ENCODE peak calls at places on chromosomes 2 and 18, in nine cellular contexts. A is cardiac fibroblast, H is upper lobe of right lung, V is body of pancreas, Z is GM12865, N is brain microvascular endothelial cell, X is esophagus squamous epithelium, U is AG10803, K is heart right ventricle. P is an unnamed sample.

GRCh38 chr18:36505701-36506100 is 208.2 kb downstream of the FHOD3 start:
- DNase-seq in A (no peak), H (no peak), V (no peak), Z (no peak), N (no peak), X (no peak), U (no peak), K (no peak), P (no peak)

GRCh38 chr2:25700221-25700660 is 26.9 kb upstream of the DTNB start:
- DNase-seq in A (peak), H (peak), V (peak), Z (peak), N (peak), X (no peak), U (peak), K (no peak), P (no peak)

GRCh38 chr2:57888463-57888862 is 158.1 kb upstream of the VRK2 start:
- DNase-seq in A (no peak), H (no peak), V (no peak), Z (no peak), N (no peak), X (no peak), U (no peak), K (no peak), P (no peak)

GRCh38 chr18:39053569-39053968 is 1488.0 kb upstream of the CELF4 start:
- DNase-seq in A (no peak), H (no peak), V (no peak), Z (no peak), N (no peak), X (no peak), U (no peak), K (no peak), P (no peak)

GRCh38 chr2:152594022-152594712 is 123.1 kb downstream of the PRPF40A start:
- DNase-seq in A (no peak), H (no peak), V (peak), Z (peak), N (no peak), X (no peak), U (peak), K (peak), P (no peak)

GRCh38 chr2:134782107-134782506 is 56.3 kb upstream of the ACMSD start:
- DNase-seq in A (no peak), H (no peak), V (no peak), Z (no peak), N (no peak), X (no peak), U (no peak), K (no peak), P (no peak)

GRCh38 chr18:12026562-12026961 is 45.3 kb downstream of the IMPA2 start:
- DNase-seq in A (no peak), H (no peak), V (peak), Z (no peak), N (no peak), X (no peak), U (no peak), K (no peak), P (no peak)

GRCh38 chr2:6914829-6915228 is 2.4 kb upstream of the RNF144A start:
- DNase-seq in A (peak), H (no peak), V (peak), Z (no peak), N (no peak), X (no peak), U (peak), K (no peak), P (no peak)

GRCh38 chr2:102063360-102063947 is 71.7 kb downstream of the IL1R2 start:
- DNase-seq in A (peak), H (peak), V (peak), Z (no peak), N (peak), X (no peak), U (peak), K (peak), P (no peak)

GRCh38 chr2:230714122-230714453 is 1.4 kb downstream of the CAB39 start:
- DNase-seq in A (peak), H (no peak), V (no peak), Z (peak), N (peak), X (no peak), U (peak), K (no peak), P (peak)

GRCh38 chr2:72144746-72145657 is 2.7 kb downstream of the CYP26B1 start:
- DNase-seq in A (no peak), H (peak), V (peak), Z (no peak), N (no peak), X (no peak), U (no peak), K (peak), P (no peak)

GRCh38 chr2:191869178-191869577 is 22.3 kb upstream of the CAVIN2 start:
- DNase-seq in A (peak), H (no peak), V (no peak), Z (peak), N (peak), X (no peak), U (no peak), K (no peak), P (no peak)

GRCh38 chr2:231900486-231900942 is 25.7 kb downstream of the NPPC start:
- DNase-seq in A (peak), H (peak), V (peak), Z (peak), N (peak), X (no peak), U (peak), K (peak), P (no peak)

GRCh38 chr2:27408601-27409320 is 630 bp downstream of the PPM1G start:
- DNase-seq in A (peak), H (no peak), V (no peak), Z (peak), N (no peak), X (no peak), U (no peak), K (peak), P (no peak)

GRCh38 chr18:37540424-37541121 is 25.0 kb downstream of the CELF4 start:
- DNase-seq in A (no peak), H (peak), V (no peak), Z (no peak), N (no peak), X (no peak), U (no peak), K (no peak), P (no peak)

GRCh38 chr2:23673830-23674679 is 252.9 kb downstream of the ATAD2B start:
- DNase-seq in A (no peak), H (no peak), V (no peak), Z (no peak), N (no peak), X (no peak), U (no peak), K (no peak), P (no peak)

GRCh38 chr18:48470484-48471180 is 61.4 kb upstream of the ZBTB7C start:
- DNase-seq in A (peak), H (no peak), V (no peak), Z (no peak), N (no peak), X (no peak), U (peak), K (no peak), P (no peak)

GRCh38 chr2:170929686-170930050 is 615 bp downstream of the GORASP2 start:
- DNase-seq in A (peak), H (peak), V (peak), Z (peak), N (peak), X (no peak), U (peak), K (no peak), P (no peak)

GRCh38 chr2:39733070-39733674 is 45.9 kb downstream of the THUMPD2 start:
- DNase-seq in A (no peak), H (no peak), V (no peak), Z (no peak), N (no peak), X (no peak), U (peak), K (no peak), P (no peak)

GRCh38 chr2:215410932-215411285 is 25.0 kb downstream of the FN1 start:
- DNase-seq in A (peak), H (no peak), V (no peak), Z (no peak), N (peak), X (no peak), U (peak), K (no peak), P (peak)

GRCh38 chr2:233456111-233456510 is 101.8 kb downstream of the DGKD start:
- DNase-seq in A (no peak), H (peak), V (no peak), Z (no peak), N (no peak), X (no peak), U (no peak), K (no peak), P (no peak)

GRCh38 chr2:144426981-144427479 is 92.9 kb downstream of the ZEB2 start:
- DNase-seq in A (peak), H (no peak), V (no peak), Z (no peak), N (peak), X (no peak), U (peak), K (no peak), P (peak)

GRCh38 chr2:65320042-65320711 is 92.5 kb downstream of the ACTR2 start:
- DNase-seq in A (peak), H (no peak), V (no peak), Z (peak), N (peak), X (no peak), U (peak), K (no peak), P (peak)

GRCh38 chr18:70132999-70133398 is 72.5 kb downstream of the RTTN start:
- DNase-seq in A (peak), H (no peak), V (peak), Z (no peak), N (peak), X (no peak), U (peak), K (no peak), P (peak)

GRCh38 chr18:77007251-77007650 is 125.3 kb downstream of the MBP start:
- DNase-seq in A (no peak), H (peak), V (no peak), Z (no peak), N (no peak), X (no peak), U (no peak), K (no peak), P (no peak)

GRCh38 chr2:121074322-121074932 is 210.6 kb downstream of the TFCP2L1 start:
- DNase-seq in A (no peak), H (no peak), V (no peak), Z (no peak), N (no peak), X (no peak), U (peak), K (no peak), P (no peak)

GRCh38 chr18:9172506-9173127 is 36.0 kb downstream of the ANKRD12 start:
- DNase-seq in A (no peak), H (no peak), V (no peak), Z (no peak), N (no peak), X (no peak), U (no peak), K (no peak), P (no peak)

GRCh38 chr2:160301420-160301819 is 101.3 kb upstream of the ITGB6 start:
- DNase-seq in A (no peak), H (no peak), V (no peak), Z (no peak), N (no peak), X (no peak), U (peak), K (no peak), P (no peak)

GRCh38 chr2:160300203-160300602 is 100.1 kb upstream of the ITGB6 start:
- DNase-seq in A (no peak), H (no peak), V (no peak), Z (no peak), N (no peak), X (no peak), U (no peak), K (no peak), P (no peak)

GRCh38 chr2:160305081-160305750 is 105.1 kb upstream of the ITGB6 start:
- DNase-seq in A (peak), H (no peak), V (no peak), Z (no peak), N (peak), X (no peak), U (peak), K (no peak), P (no peak)

GRCh38 chr2:160303527-160303926 is 103.5 kb upstream of the ITGB6 start:
- DNase-seq in A (no peak), H (no peak), V (no peak), Z (no peak), N (no peak), X (no peak), U (no peak), K (no peak), P (no peak)

GRCh38 chr2:160303076-160303475 is 103.0 kb upstream of the ITGB6 start:
- DNase-seq in A (no peak), H (no peak), V (no peak), Z (no peak), N (no peak), X (no peak), U (peak), K (no peak), P (no peak)
- TF ChIP-seq CTCF in A (no peak), H (no peak), V (no peak), Z (no peak), N (no peak), X (no peak), U (no peak), K (no peak), P (no peak)

DNA sequence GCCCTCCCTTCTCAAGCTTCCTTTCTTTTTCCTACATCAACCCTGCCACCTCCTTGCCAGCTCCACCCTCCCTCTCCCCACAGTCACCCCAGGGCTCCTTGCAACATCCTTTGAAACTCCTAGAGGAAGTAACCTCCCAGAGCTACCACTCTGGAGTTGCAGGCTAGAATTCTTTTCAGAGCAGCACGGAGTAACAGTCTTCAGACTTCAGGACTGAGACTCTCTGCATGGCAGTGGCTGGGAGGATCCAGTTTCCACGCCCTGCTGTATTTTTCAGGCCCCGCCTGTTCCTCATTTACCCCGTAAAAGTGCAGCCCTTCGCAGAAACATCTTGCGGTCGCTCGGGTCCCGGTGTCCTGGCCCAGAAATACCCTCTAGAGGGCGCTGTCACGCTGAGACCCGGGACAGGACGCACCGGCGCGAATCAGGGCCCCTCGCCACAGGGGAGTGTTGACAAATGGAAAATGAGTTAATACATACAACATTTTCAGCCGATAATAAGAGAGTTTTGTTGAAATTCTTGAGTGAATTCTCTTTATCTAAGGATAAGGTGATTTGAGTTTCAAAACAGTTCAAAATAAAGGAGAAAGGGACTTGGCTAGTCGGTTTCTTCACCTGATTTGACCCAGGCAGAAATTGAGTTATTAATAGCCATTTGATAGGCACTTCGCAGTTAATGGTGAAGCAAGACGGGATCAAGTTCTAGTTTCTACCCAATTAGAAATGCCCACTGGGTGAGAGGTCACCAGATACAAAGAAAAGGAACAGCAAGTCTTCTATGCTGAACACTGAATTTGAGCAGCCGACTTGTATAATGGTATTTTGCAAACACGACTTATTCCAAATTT is 18.5 kb upstream of the NTSR2 start:
- DNase-seq in A (peak), H (peak), V (peak), Z (peak), N (peak), X (peak), U (peak), K (peak), P (peak)
- H3K4me3 ChIP-seq in A (peak), H (peak), V (no peak), Z (no peak), N (peak), X (peak), U (peak), K (peak), P (peak)

GRCh38 chr2:202494300-202494699 is 118.2 kb downstream of the BMPR2 start:
- DNase-seq in A (peak), H (no peak), V (no peak), Z (no peak), N (peak), X (no peak), U (peak), K (peak), P (peak)
- TF ChIP-seq CTCF in A (no peak), H (no peak), V (no peak), Z (no peak), N (no peak), X (no peak), U (no peak), K (no peak), P (no peak)

GRCh38 chr2:166372046-166372445 is 3.7 kb downstream of the SCN9A start:
- DNase-seq in A (no peak), H (no peak), V (no peak), Z (no peak), N (no peak), X (no peak), U (no peak), K (no peak), P (no peak)

GRCh38 chr2:166373105-166373504 is 2.6 kb downstream of the SCN9A start:
- DNase-seq in A (no peak), H (no peak), V (no peak), Z (no peak), N (no peak), X (no peak), U (no peak), K (no peak), P (no peak)

GRCh38 chr2:166373539-166373938 is 2.2 kb downstream of the SCN9A start:
- DNase-seq in A (no peak), H (no peak), V (no peak), Z (no peak), N (no peak), X (no peak), U (no peak), K (no peak), P (no peak)

GRCh38 chr2:166375205-166375735 is 474 bp downstream of the SCN9A start:
- DNase-seq in A (peak), H (no peak), V (peak), Z (peak), N (no peak), X (no peak), U (no peak), K (no peak), P (no peak)

DNA sequence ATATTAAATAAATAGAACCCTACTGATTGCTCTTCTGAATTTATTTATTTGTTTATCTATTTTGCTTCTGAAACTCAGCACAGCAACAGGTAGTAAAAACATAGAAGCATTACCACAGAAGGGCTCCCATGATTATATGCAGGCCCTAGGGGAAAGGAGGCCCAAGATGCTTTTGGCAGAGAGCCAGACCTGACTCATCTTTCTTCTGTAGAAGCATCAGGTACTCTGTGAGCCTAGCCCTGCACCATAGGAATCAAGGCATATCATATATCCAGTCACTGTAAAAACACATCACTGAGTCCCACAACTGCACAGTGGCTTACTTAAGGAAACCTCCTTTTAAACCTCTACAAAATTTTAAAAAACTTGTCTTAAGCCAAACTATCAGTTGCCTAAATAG is 1.8 kb downstream of the SCN9A start:
- DNase-seq in A (peak), H (no peak), V (no peak), Z (no peak), N (peak), X (no peak), U (no peak), K (no peak), P (no peak)
- H3K4me3 ChIP-seq in A (no peak), H (no peak), V (no peak), Z (no peak), N (no peak), X (no peak), U (no peak), K (no peak), P (peak)